ENCODE peak calls at places on chromosomes 12 and 14, in ten cellular contexts. Z is cardiac muscle cell, S is frontal cortex, W is dorsolateral prefrontal cortex, K is tibial nerve, G is DMS153, B is non-pigmented ciliary epithelial cell, J is foreskin fibroblast, T is AG08396, L is progenitor cell of endocrine pancreas. N is an unnamed sample.
A peak's percentile ranks its signal among the peaks of the same experiment; 100 is the strongest.

GRCh38 chr14:103001651-103002396 is 55.5 kb downstream of the CDC42BPB start:
- DNase-seq in Z (no peak), S (no peak), W (no peak), K (no peak), G (no peak), B (no peak), J (no peak), T (no peak), L (no peak), N (no peak)

GRCh38 chr12:64744422-64745258 is 14.6 kb downstream of the GNS start:
- DNase-seq in Z (peak; percentile 42), S (no peak), W (no peak), K (no peak), G (no peak), B (no peak), J (no peak), T (no peak), L (no peak), N (no peak)

GRCh38 chr14:73277376-73277775 is 40.1 kb downstream of the PAPLN start:
- DNase-seq in Z (no peak), S (no peak), W (no peak), K (no peak), G (no peak), B (no peak), J (no peak), T (no peak), L (no peak), N (no peak)

GRCh38 chr14:56422703-56423213 is 156.8 kb upstream of the TMEM260 start:
- DNase-seq in Z (peak; percentile 92), S (peak; percentile 46), W (peak; percentile 51), K (peak; percentile 54), G (peak; percentile 86), B (peak; percentile 45), J (peak; percentile 61), T (peak; percentile 76), L (no peak), N (peak; percentile 31)

GRCh38 chr14:24032727-24033418 is 18.9 kb upstream of the CARMIL3 start:
- DNase-seq in Z (peak; percentile 95), S (no peak), W (no peak), K (peak; percentile 78), G (no peak), B (peak; percentile 47), J (peak; percentile 80), T (peak; percentile 51), L (no peak), N (peak; percentile 51)

GRCh38 chr12:116969615-116970575 is 59.1 kb downstream of the FBXW8 start:
- DNase-seq in Z (peak; percentile 51), S (no peak), W (no peak), K (no peak), G (peak; percentile 67), B (no peak), J (no peak), T (no peak), L (no peak), N (no peak)

GRCh38 chr14:94018308-94018707 is 7.8 kb upstream of the OTUB2 start:
- DNase-seq in Z (no peak), S (no peak), W (no peak), K (no peak), G (no peak), B (no peak), J (no peak), T (no peak), L (no peak), N (no peak)

GRCh38 chr14:69041783-69042182 is 62.7 kb upstream of the ACTN1 start:
- DNase-seq in Z (no peak), S (no peak), W (no peak), K (no peak), G (no peak), B (no peak), J (no peak), T (no peak), L (no peak), N (no peak)

GRCh38 chr12:53218551-53219114 is 11.6 kb upstream of the ITGB7 start:
- DNase-seq in Z (peak; percentile 33), S (no peak), W (no peak), K (no peak), G (no peak), B (no peak), J (no peak), T (peak; percentile 61), L (no peak), N (no peak)

GRCh38 chr12:27336254-27336653 is 3.6 kb downstream of the BMAL2 start:
- DNase-seq in Z (no peak), S (no peak), W (no peak), K (no peak), G (no peak), B (no peak), J (no peak), T (no peak), L (no peak), N (no peak)

GRCh38 chr12:47938093-47938492 is 25.3 kb upstream of the TMEM106C start:
- DNase-seq in Z (peak; percentile 21), S (no peak), W (no peak), K (no peak), G (no peak), B (no peak), J (peak; percentile 21), T (peak; percentile 45), L (no peak), N (no peak)

GRCh38 chr12:30197392-30198047 is 413.8 kb upstream of the TMTC1 start:
- DNase-seq in Z (peak; percentile 52), S (no peak), W (no peak), K (no peak), G (peak; percentile 18), B (peak; percentile 50), J (peak; percentile 4), T (no peak), L (no peak), N (no peak)

N was measured in AG04449.